ENCODE peak calls at places on chromosomes 16 and 17, in ten cellular contexts. One of them, this sample, is unnamed.

GRCh38 chr16:70432304-70432799 is 6.5 kb downstream of the ST3GAL2 start:
- DNase-seq in adrenal gland: no peak
- DNase-seq in BE2C: no peak
- DNase-seq in upper lobe of right lung: no peak
- DNase-seq in epithelial cell of proximal tubule: no peak
- DNase-seq in HCT116: no peak
- DNase-seq in neural crest cell: no peak
- DNase-seq in neural progenitor cell: no peak
- DNase-seq in AG09309: no peak
- DNase-seq in CD4-positive, alpha-beta T cell: no peak
- DNase-seq in this sample: no peak

GRCh38 chr17:48429156-48429555 is 858 bp downstream of the SKAP1 start:
- DNase-seq in adrenal gland: no peak
- DNase-seq in neural progenitor cell: no peak
- DNase-seq in HCT116: no peak
- DNase-seq in BE2C: no peak
- DNase-seq in epithelial cell of proximal tubule: no peak
- DNase-seq in AG09309: no peak
- DNase-seq in CD4-positive, alpha-beta T cell: peak
- DNase-seq in neural crest cell: no peak
- DNase-seq in upper lobe of right lung: no peak
- DNase-seq in this sample: no peak

GRCh38 chr17:17778308-17779014 is 58.3 kb downstream of the SREBF1 start:
- DNase-seq in neural progenitor cell: no peak
- DNase-seq in CD4-positive, alpha-beta T cell: no peak
- DNase-seq in epithelial cell of proximal tubule: no peak
- DNase-seq in neural crest cell: no peak
- DNase-seq in AG09309: no peak
- DNase-seq in adrenal gland: peak
- DNase-seq in BE2C: peak
- DNase-seq in upper lobe of right lung: no peak
- DNase-seq in HCT116: no peak
- DNase-seq in this sample: no peak

GRCh38 chr16:79430129-79430789 is 170.3 kb downstream of the MAF start:
- DNase-seq in CD4-positive, alpha-beta T cell: no peak
- DNase-seq in adrenal gland: no peak
- DNase-seq in neural crest cell: no peak
- DNase-seq in neural progenitor cell: no peak
- DNase-seq in HCT116: no peak
- DNase-seq in upper lobe of right lung: no peak
- DNase-seq in epithelial cell of proximal tubule: no peak
- DNase-seq in BE2C: no peak
- DNase-seq in AG09309: no peak
- DNase-seq in this sample: no peak

GRCh38 chr17:82085931-82086764 is 11.9 kb downstream of the FASN start:
- DNase-seq in neural crest cell: no peak
- DNase-seq in epithelial cell of proximal tubule: no peak
- DNase-seq in HCT116: no peak
- DNase-seq in BE2C: no peak
- DNase-seq in adrenal gland: no peak
- DNase-seq in AG09309: no peak
- DNase-seq in CD4-positive, alpha-beta T cell: no peak
- DNase-seq in neural progenitor cell: no peak
- DNase-seq in upper lobe of right lung: no peak
- DNase-seq in this sample: no peak

GRCh38 chr17:5898406-5898805 is 171.8 kb upstream of the WSCD1 start:
- DNase-seq in CD4-positive, alpha-beta T cell: no peak
- DNase-seq in epithelial cell of proximal tubule: no peak
- DNase-seq in AG09309: no peak
- DNase-seq in BE2C: no peak
- DNase-seq in neural crest cell: no peak
- DNase-seq in upper lobe of right lung: no peak
- DNase-seq in HCT116: no peak
- DNase-seq in neural progenitor cell: no peak
- DNase-seq in adrenal gland: no peak
- DNase-seq in this sample: no peak

GRCh38 chr16:4273858-4274291 is 1.1 kb upstream of the TFAP4 start:
- DNase-seq in neural crest cell: peak
- DNase-seq in AG09309: no peak
- DNase-seq in neural progenitor cell: peak
- DNase-seq in BE2C: peak
- DNase-seq in epithelial cell of proximal tubule: no peak
- DNase-seq in CD4-positive, alpha-beta T cell: peak
- DNase-seq in upper lobe of right lung: peak
- DNase-seq in adrenal gland: peak
- DNase-seq in HCT116: peak
- DNase-seq in this sample: peak

GRCh38 chr16:30533748-30534367 is 800 bp downstream of the ZNF747 start:
- DNase-seq in epithelial cell of proximal tubule: no peak
- DNase-seq in BE2C: no peak
- DNase-seq in upper lobe of right lung: no peak
- DNase-seq in AG09309: no peak
- DNase-seq in HCT116: no peak
- DNase-seq in adrenal gland: no peak
- DNase-seq in CD4-positive, alpha-beta T cell: no peak
- DNase-seq in neural progenitor cell: peak
- DNase-seq in neural crest cell: no peak
- DNase-seq in this sample: no peak

GRCh38 chr16:65548470-65548869 is 426.6 kb upstream of the CDH11 start:
- DNase-seq in upper lobe of right lung: no peak
- DNase-seq in CD4-positive, alpha-beta T cell: no peak
- DNase-seq in neural progenitor cell: peak
- DNase-seq in BE2C: peak
- DNase-seq in HCT116: no peak
- DNase-seq in neural crest cell: no peak
- DNase-seq in AG09309: no peak
- DNase-seq in epithelial cell of proximal tubule: no peak
- DNase-seq in adrenal gland: no peak
- DNase-seq in this sample: no peak
- TF ChIP-seq CTCF in upper lobe of right lung: no peak
- TF ChIP-seq CTCF in CD4-positive, alpha-beta T cell: no peak
- TF ChIP-seq CTCF in neural progenitor cell: peak
- TF ChIP-seq CTCF in BE2C: no peak
- TF ChIP-seq CTCF in HCT116: no peak
- TF ChIP-seq CTCF in neural crest cell: no peak
- TF ChIP-seq CTCF in AG09309: peak
- TF ChIP-seq CTCF in epithelial cell of proximal tubule: no peak
- TF ChIP-seq CTCF in adrenal gland: no peak
- TF ChIP-seq CTCF in this sample: no peak

GRCh38 chr16:648071-648785 is 937 bp upstream of the WDR90 start:
- DNase-seq in neural progenitor cell: peak
- DNase-seq in BE2C: peak
- DNase-seq in AG09309: no peak
- DNase-seq in neural crest cell: no peak
- DNase-seq in epithelial cell of proximal tubule: no peak
- DNase-seq in adrenal gland: peak
- DNase-seq in upper lobe of right lung: peak
- DNase-seq in CD4-positive, alpha-beta T cell: no peak
- DNase-seq in HCT116: no peak
- DNase-seq in this sample: no peak

GRCh38 chr16:646679-647172 is 2.4 kb upstream of the WDR90 start:
- DNase-seq in adrenal gland: no peak
- DNase-seq in HCT116: no peak
- DNase-seq in epithelial cell of proximal tubule: no peak
- DNase-seq in neural progenitor cell: no peak
- DNase-seq in upper lobe of right lung: no peak
- DNase-seq in neural crest cell: no peak
- DNase-seq in AG09309: no peak
- DNase-seq in BE2C: no peak
- DNase-seq in CD4-positive, alpha-beta T cell: no peak
- DNase-seq in this sample: no peak

GRCh38 chr16:649646-650045 is 481 bp downstream of the WDR90 start:
- DNase-seq in HCT116: no peak
- DNase-seq in AG09309: no peak
- DNase-seq in adrenal gland: no peak
- DNase-seq in neural progenitor cell: no peak
- DNase-seq in upper lobe of right lung: no peak
- DNase-seq in BE2C: no peak
- DNase-seq in neural crest cell: no peak
- DNase-seq in epithelial cell of proximal tubule: no peak
- DNase-seq in CD4-positive, alpha-beta T cell: no peak
- DNase-seq in this sample: no peak

GRCh38 chr16:647173-647902 is 1.8 kb upstream of the WDR90 start:
- DNase-seq in BE2C: no peak
- DNase-seq in neural crest cell: no peak
- DNase-seq in neural progenitor cell: no peak
- DNase-seq in upper lobe of right lung: no peak
- DNase-seq in adrenal gland: no peak
- DNase-seq in AG09309: no peak
- DNase-seq in CD4-positive, alpha-beta T cell: no peak
- DNase-seq in epithelial cell of proximal tubule: no peak
- DNase-seq in HCT116: no peak
- DNase-seq in this sample: no peak

DNA sequence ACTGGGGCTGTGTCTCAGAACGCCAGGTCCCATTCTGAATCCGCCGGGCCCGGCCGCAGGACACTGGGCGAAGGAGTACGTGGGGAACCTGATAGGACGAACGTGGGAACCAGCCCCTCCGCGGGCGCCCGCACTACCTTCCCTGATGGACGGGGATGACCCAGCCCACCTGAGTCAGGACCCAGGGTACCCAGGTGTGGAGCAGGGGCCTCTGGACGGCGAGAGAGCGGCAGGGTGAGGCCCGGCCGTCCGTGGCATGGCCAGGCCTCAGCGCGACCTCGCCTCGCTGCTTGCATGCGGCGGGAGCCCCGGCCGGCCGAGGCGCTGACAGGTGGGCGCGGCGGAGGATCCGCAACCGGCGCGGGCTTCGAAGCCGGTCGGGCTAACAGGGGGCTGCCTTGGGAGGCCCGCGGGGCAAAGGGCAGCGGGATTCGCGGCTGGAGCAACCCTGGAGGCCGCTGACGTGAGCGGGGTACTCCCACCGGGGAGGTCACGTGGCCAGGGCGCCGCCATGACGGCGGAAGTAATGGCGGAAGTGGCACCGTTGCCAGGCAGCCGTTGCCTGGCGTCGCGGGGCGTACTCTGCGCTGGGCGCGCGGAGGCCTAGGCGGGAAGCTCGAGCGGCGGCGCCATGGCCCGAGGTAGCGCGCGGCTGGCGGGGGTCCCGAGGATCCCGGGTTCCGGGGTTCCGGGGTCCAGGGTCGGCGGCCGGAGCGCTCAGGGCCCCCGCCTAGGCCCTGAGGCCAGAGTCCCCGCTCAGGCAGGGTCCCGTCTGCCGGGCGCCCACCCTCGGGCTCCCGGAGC is at the start of gene WDR90:
- DNase-seq in neural crest cell: peak
- DNase-seq in upper lobe of right lung: peak
- DNase-seq in adrenal gland: peak
- DNase-seq in AG09309: peak
- DNase-seq in HCT116: peak
- DNase-seq in CD4-positive, alpha-beta T cell: peak
- DNase-seq in BE2C: peak
- DNase-seq in neural progenitor cell: peak
- DNase-seq in epithelial cell of proximal tubule: no peak
- DNase-seq in this sample: peak
- TF ChIP-seq CTCF in neural crest cell: no peak
- TF ChIP-seq CTCF in upper lobe of right lung: no peak
- TF ChIP-seq CTCF in adrenal gland: no peak
- TF ChIP-seq CTCF in AG09309: no peak
- TF ChIP-seq CTCF in HCT116: no peak
- TF ChIP-seq CTCF in CD4-positive, alpha-beta T cell: no peak
- TF ChIP-seq CTCF in BE2C: no peak
- TF ChIP-seq CTCF in neural progenitor cell: no peak
- TF ChIP-seq CTCF in epithelial cell of proximal tubule: no peak
- TF ChIP-seq CTCF in this sample: no peak

GRCh38 chr17:62857526-62857925 is 49.4 kb upstream of the MARCHF10 start:
- DNase-seq in AG09309: no peak
- DNase-seq in neural crest cell: no peak
- DNase-seq in upper lobe of right lung: no peak
- DNase-seq in CD4-positive, alpha-beta T cell: no peak
- DNase-seq in adrenal gland: no peak
- DNase-seq in epithelial cell of proximal tubule: no peak
- DNase-seq in BE2C: no peak
- DNase-seq in neural progenitor cell: no peak
- DNase-seq in HCT116: no peak
- DNase-seq in this sample: no peak

GRCh38 chr17:62856594-62856993 is 48.5 kb upstream of the MARCHF10 start:
- DNase-seq in epithelial cell of proximal tubule: no peak
- DNase-seq in neural progenitor cell: no peak
- DNase-seq in AG09309: no peak
- DNase-seq in BE2C: no peak
- DNase-seq in HCT116: no peak
- DNase-seq in upper lobe of right lung: no peak
- DNase-seq in neural crest cell: no peak
- DNase-seq in adrenal gland: no peak
- DNase-seq in CD4-positive, alpha-beta T cell: no peak
- DNase-seq in this sample: no peak

GRCh38 chr17:62854026-62854425 is 45.9 kb upstream of the MARCHF10 start:
- DNase-seq in AG09309: no peak
- DNase-seq in adrenal gland: no peak
- DNase-seq in upper lobe of right lung: no peak
- DNase-seq in BE2C: no peak
- DNase-seq in CD4-positive, alpha-beta T cell: no peak
- DNase-seq in neural progenitor cell: no peak
- DNase-seq in HCT116: no peak
- DNase-seq in neural crest cell: no peak
- DNase-seq in epithelial cell of proximal tubule: no peak
- DNase-seq in this sample: no peak

GRCh38 chr17:62852195-62852594 is 44.1 kb upstream of the MARCHF10 start:
- DNase-seq in BE2C: no peak
- DNase-seq in HCT116: no peak
- DNase-seq in CD4-positive, alpha-beta T cell: no peak
- DNase-seq in neural progenitor cell: no peak
- DNase-seq in upper lobe of right lung: no peak
- DNase-seq in neural crest cell: no peak
- DNase-seq in AG09309: no peak
- DNase-seq in adrenal gland: no peak
- DNase-seq in epithelial cell of proximal tubule: no peak
- DNase-seq in this sample: no peak

DNA sequence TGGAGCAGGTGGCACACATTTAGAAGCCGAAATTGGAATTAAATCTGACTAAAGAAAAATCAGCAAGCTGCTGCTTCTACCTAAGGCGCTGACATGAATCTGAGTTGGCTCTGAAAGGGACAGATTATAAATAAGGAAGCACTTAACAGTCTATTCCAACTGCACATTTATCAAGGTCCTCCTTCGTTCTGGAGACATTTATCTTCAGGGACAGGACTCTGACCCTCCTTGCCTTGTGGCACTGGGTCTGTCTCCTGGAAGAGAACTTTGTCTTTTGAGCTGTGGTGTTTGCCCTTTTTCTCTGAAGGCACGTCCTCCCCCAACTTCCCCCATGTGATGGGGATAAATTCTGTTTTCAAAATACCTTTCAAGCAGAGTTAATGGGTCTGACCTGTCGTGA is 47.0 kb upstream of the MARCHF10 start:
- DNase-seq in epithelial cell of proximal tubule: no peak
- DNase-seq in HCT116: no peak
- DNase-seq in neural progenitor cell: no peak
- DNase-seq in AG09309: no peak
- DNase-seq in upper lobe of right lung: no peak
- DNase-seq in BE2C: no peak
- DNase-seq in adrenal gland: no peak
- DNase-seq in CD4-positive, alpha-beta T cell: no peak
- DNase-seq in neural crest cell: no peak
- DNase-seq in this sample: no peak
- TF ChIP-seq CTCF in epithelial cell of proximal tubule: no peak
- TF ChIP-seq CTCF in HCT116: no peak
- TF ChIP-seq CTCF in neural progenitor cell: no peak
- TF ChIP-seq CTCF in AG09309: no peak
- TF ChIP-seq CTCF in upper lobe of right lung: no peak
- TF ChIP-seq CTCF in BE2C: no peak
- TF ChIP-seq CTCF in adrenal gland: no peak
- TF ChIP-seq CTCF in CD4-positive, alpha-beta T cell: no peak
- TF ChIP-seq CTCF in neural crest cell: no peak
- TF ChIP-seq CTCF in this sample: no peak

DNA sequence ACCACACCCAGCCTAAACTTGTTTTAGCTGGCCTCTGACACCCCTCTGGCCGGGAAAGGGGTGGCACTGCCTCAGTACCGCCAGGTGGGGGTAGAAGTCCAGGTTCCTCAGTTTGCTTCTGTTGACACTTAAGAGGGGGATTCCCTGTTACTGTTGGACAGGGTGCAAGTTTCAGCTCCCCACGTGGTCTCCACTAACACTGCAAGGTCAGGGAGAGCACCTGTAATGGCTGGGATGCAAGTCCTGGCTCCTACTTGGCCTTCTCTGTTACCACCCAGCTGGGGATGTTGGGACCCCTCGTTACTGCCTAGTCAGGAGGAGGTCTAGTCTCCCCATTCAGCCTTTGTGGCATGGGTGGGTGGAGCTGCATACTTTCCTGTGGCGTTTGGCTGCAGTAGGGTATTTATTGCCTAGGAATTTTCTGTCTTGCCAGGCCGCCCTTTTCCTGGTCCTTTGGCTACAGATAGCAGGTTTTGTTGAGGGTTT is 10.6 kb upstream of the MFAP4 start:
- DNase-seq in CD4-positive, alpha-beta T cell: no peak
- DNase-seq in neural progenitor cell: peak
- DNase-seq in AG09309: no peak
- DNase-seq in BE2C: no peak
- DNase-seq in upper lobe of right lung: no peak
- DNase-seq in neural crest cell: no peak
- DNase-seq in epithelial cell of proximal tubule: no peak
- DNase-seq in adrenal gland: peak
- DNase-seq in HCT116: no peak
- DNase-seq in this sample: no peak
- TF ChIP-seq CTCF in CD4-positive, alpha-beta T cell: no peak
- TF ChIP-seq CTCF in neural progenitor cell: peak
- TF ChIP-seq CTCF in AG09309: no peak
- TF ChIP-seq CTCF in BE2C: no peak
- TF ChIP-seq CTCF in upper lobe of right lung: no peak
- TF ChIP-seq CTCF in neural crest cell: no peak
- TF ChIP-seq CTCF in epithelial cell of proximal tubule: peak
- TF ChIP-seq CTCF in adrenal gland: no peak
- TF ChIP-seq CTCF in HCT116: no peak
- TF ChIP-seq CTCF in this sample: no peak